ENCODE peak calls at places on chromosome 17, in four cellular contexts. U, J, F and Z are unnamed samples.

GRCh38 chr17:72691601-72692000 is 400.9 kb downstream of the SLC39A11 start:
- DNase-seq in U (no peak), J (no peak), F (no peak), Z (no peak)

GRCh38 chr17:72765357-72766153 is 326.9 kb downstream of the SLC39A11 start:
- DNase-seq in U (no peak), J (no peak), F (no peak), Z (no peak)

GRCh38 chr17:17898673-17899072 is 61.9 kb upstream of the SREBF1 start:
- DNase-seq in U (no peak), J (no peak), F (no peak), Z (no peak)

GRCh38 chr17:49926886-49927285 is 42.1 kb upstream of the DLX4 start:
- DNase-seq in U (no peak), J (peak; percentile 76), F (no peak), Z (no peak)

GRCh38 chr17:60230358-60230757 is 80.6 kb downstream of the CA4 start:
- DNase-seq in U (no peak), J (no peak), F (no peak), Z (no peak)

GRCh38 chr17:1275962-1276736 is 3.3 kb upstream of the TRARG1 start:
- DNase-seq in U (peak; percentile 29), J (peak; percentile 60), F (peak; percentile 81), Z (peak; percentile 89)

GRCh38 chr17:83182620-83183063 is 103.2 kb downstream of the METRNL start:
- DNase-seq in U (no peak), J (no peak), F (no peak), Z (peak; percentile 11)

GRCh38 chr17:8420041-8420934 is 15.4 kb upstream of the NDEL1 start:
- DNase-seq in U (peak; percentile 97), J (peak; percentile 74), F (no peak), Z (no peak)

GRCh38 chr17:83056583-83057396 is 22.6 kb upstream of the METRNL start:
- DNase-seq in U (no peak), J (no peak), F (no peak), Z (no peak)

GRCh38 chr17:2189231-2189630 is 114.4 kb downstream of the SMG6 start:
- DNase-seq in U (no peak), J (no peak), F (no peak), Z (no peak)

GRCh38 chr17:21377821-21378396 is 1.8 kb downstream of the KCNJ12 start:
- DNase-seq in U (no peak), J (no peak), F (no peak), Z (peak; percentile 46)

GRCh38 chr17:9414471-9414870 is 161.1 kb downstream of the STX8 start:
- DNase-seq in U (no peak), J (no peak), F (no peak), Z (no peak)

GRCh38 chr17:7862692-7863437 is 5.1 kb downstream of the CYB5D1 start:
- DNase-seq in U (peak; percentile 91), J (peak; percentile 45), F (peak; percentile 44), Z (peak; percentile 77)

GRCh38 chr17:35117984-35118383 is 1.7 kb downstream of the RAD51D start:
- DNase-seq in U (peak; percentile 19), J (no peak), F (no peak), Z (no peak)

GRCh38 chr17:16282522-16282921 is 65.5 kb downstream of the PIGL start:
- DNase-seq in U (no peak), J (no peak), F (no peak), Z (no peak)

GRCh38 chr17:13728751-13729150 is 127.0 kb upstream of the HS3ST3A1 start:
- DNase-seq in U (no peak), J (no peak), F (no peak), Z (no peak)

GRCh38 chr17:37701424-37702020 is 43.3 kb downstream of the HNF1B start:
- DNase-seq in U (no peak), J (peak; percentile 56), F (peak; percentile 54), Z (peak; percentile 64)

GRCh38 chr17:81187586-81188490 is 21.8 kb upstream of the AATK start:
- DNase-seq in U (no peak), J (no peak), F (no peak), Z (no peak)

GRCh38 chr17:5513610-5514009 is 27.2 kb downstream of the MIS12 start:
- DNase-seq in U (no peak), J (no peak), F (no peak), Z (no peak)

GRCh38 chr17:61815863-61816523 is 47.3 kb downstream of the BRIP1 start:
- DNase-seq in U (no peak), J (no peak), F (no peak), Z (no peak)

GRCh38 chr17:67156269-67157199 is 88.5 kb downstream of the HELZ start:
- DNase-seq in U (no peak), J (no peak), F (no peak), Z (no peak)

GRCh38 chr17:6358131-6358530 is 76.8 kb downstream of the AIPL1 start:
- DNase-seq in U (no peak), J (no peak), F (no peak), Z (no peak)

GRCh38 chr17:40560592-40561293 is 4.5 kb downstream of the CCR7 start:
- DNase-seq in U (no peak), J (peak; percentile 61), F (no peak), Z (peak; percentile 4)

GRCh38 chr17:6413073-6413472 is 21.8 kb downstream of the AIPL1 start:
- DNase-seq in U (peak; percentile 40), J (peak; percentile 13), F (peak; percentile 50), Z (no peak)

GRCh38 chr17:30173649-30174048 is 57.0 kb downstream of the NSRP1 start:
- DNase-seq in U (no peak), J (no peak), F (no peak), Z (no peak)

GRCh38 chr17:7405882-7406825 is 1.5 kb upstream of the NLGN2 start:
- DNase-seq in U (no peak), J (no peak), F (no peak), Z (no peak)

GRCh38 chr17:7476951-7477350 is 2.5 kb downstream of the ZBTB4 start:
- DNase-seq in U (no peak), J (no peak), F (no peak), Z (no peak)

GRCh38 chr17:61294777-61295176 is 104.9 kb upstream of the TBX2 start:
- DNase-seq in U (no peak), J (no peak), F (no peak), Z (no peak)

GRCh38 chr17:69414408-69415274 is at the start of gene MAP2K6:
- DNase-seq in U (peak; percentile 77), J (peak; percentile 15), F (peak; percentile 83), Z (peak; percentile 85)

GRCh38 chr17:12254460-12254859 is 233.8 kb downstream of the MAP2K4 start:
- DNase-seq in U (no peak), J (no peak), F (no peak), Z (no peak)

GRCh38 chr17:75783069-75783783 is 1.4 kb upstream of the UNK start:
- DNase-seq in U (peak; percentile 52), J (no peak), F (no peak), Z (no peak)
- TF ChIP-seq ELF4 in U (no peak), J (no peak), F (no peak), Z (no peak)

DNA sequence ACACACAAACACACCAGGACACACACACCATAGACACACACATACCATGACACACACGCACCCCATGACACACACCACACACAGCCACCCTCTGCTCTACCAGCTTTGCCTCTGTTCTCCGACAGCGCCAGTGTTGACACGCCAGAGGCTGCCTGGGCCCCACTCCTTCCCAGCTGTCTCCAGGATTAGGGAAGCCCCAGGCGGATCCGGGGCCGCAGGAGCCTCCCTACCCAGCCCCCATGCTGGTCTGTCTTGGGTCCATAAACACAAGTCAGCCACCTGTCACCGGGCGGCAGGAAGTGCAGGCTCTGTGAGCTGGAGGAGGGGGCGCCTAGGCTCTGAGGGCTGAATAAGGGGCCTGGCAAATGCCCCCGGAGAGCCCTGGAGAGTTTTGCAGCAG is 10.5 kb downstream of the TBC1D16 start:
- DNase-seq in U (no peak), J (no peak), F (no peak), Z (peak; percentile 45)
- TF ChIP-seq ELF4 in U (no peak), J (no peak), F (no peak), Z (no peak)

GRCh38 chr17:4381690-4382671 is 15.5 kb upstream of the UBE2G1 start:
- DNase-seq in U (no peak), J (no peak), F (no peak), Z (no peak)

GRCh38 chr17:4389079-4389478 is 22.6 kb upstream of the UBE2G1 start:
- DNase-seq in U (no peak), J (no peak), F (no peak), Z (peak; percentile 55)

GRCh38 chr17:4386406-4386805 is 19.9 kb upstream of the UBE2G1 start:
- DNase-seq in U (no peak), J (no peak), F (no peak), Z (no peak)
- TF ChIP-seq ELF4 in U (no peak), J (no peak), F (no peak), Z (no peak)

DNA sequence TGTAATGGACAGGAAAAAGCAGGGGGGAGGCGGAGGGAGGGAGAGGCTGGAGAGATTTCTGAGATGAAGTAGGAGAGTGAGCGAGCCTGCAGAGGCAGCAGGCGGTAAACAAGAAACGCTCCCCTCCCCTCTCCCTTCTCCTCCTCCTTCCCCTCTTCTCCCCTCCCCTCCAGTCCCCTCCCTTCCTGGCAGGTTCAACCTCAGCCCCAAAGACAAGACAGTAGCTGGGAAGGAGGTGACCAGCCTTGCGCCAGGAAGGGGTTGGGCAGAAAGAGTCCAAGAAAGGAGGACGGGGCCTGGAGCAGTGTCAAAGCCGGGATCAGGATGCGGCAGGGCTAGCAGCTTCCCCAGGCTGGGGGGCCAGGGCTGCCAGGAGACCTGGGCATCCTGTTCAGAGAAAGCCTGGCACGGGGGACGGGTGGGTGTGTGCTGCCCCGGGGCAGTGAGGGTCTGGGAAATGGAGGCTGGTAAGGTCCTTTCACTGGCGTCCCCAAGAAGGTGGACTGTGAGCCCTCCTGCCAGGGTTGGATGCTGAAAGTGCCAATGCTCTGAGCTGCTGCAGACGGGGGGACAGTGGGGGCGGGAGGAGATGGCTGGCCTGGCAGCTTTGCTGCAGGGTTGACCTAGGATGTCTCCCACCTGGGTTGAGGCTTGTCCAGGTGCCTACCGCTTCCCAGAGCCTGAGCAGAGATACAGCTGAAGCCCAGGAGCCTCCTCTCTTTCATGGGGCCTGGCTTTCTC is 261.6 kb upstream of the TNRC6C start:
- DNase-seq in U (no peak), J (no peak), F (no peak), Z (no peak)
- TF ChIP-seq ELF4 in U (no peak), J (no peak), F (no peak), Z (no peak)

DNA sequence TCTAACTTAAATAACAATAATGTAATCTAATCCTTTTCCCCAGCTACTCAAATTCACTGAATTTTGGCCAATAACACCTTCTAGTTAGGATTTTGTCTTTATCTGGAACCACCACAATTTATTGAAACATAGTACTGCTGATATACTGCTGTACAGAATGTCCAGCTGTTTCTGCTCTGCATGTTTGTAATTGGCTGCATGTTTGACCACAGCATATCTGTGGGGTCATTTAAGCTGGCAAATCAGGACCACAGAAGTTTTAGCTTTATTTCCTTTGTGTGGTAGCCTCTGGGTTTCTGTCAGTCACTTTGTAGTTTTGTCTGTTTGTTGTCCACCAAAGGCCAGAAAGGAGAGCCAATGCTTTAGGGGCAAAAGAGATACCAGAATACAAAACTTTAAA is 22.2 kb upstream of the RAB11FIP4 start:
- DNase-seq in U (no peak), J (no peak), F (no peak), Z (no peak)
- TF ChIP-seq ELF4 in U (no peak), J (no peak), F (no peak), Z (no peak)